ENCODE peak calls at places on chromosomes 4 and X, in four cellular contexts. V, J, D and R are unnamed samples.

GRCh38 chr4:25702848-25703247 is 47.2 kb downstream of the SLC34A2 start:
- DNase-seq in V (peak; percentile 47), J (no peak), D (no peak), R (peak; percentile 40)

GRCh38 chr4:105988671-105989070 is 93.4 kb downstream of the NPNT start:
- DNase-seq in V (no peak), J (no peak), D (no peak), R (no peak)

GRCh38 chr4:69025191-69025998 is 70.9 kb upstream of the UGT2B7 start:
- DNase-seq in V (no peak), J (no peak), D (no peak), R (peak; percentile 47)

GRCh38 chrX:141760761-141761160 is 62.2 kb upstream of the SPANXD start:
- DNase-seq in V (no peak), J (no peak), D (no peak), R (no peak)

GRCh38 chr4:1478766-1479355 is 72.6 kb upstream of the NKX1-1 start:
- DNase-seq in V (no peak), J (no peak), D (no peak), R (no peak)

GRCh38 chr4:67573193-67573592 is 14.7 kb downstream of the STAP1 start:
- DNase-seq in V (no peak), J (no peak), D (no peak), R (no peak)

GRCh38 chrX:8036914-8037313 is 109.7 kb upstream of the PNPLA4 start:
- DNase-seq in V (no peak), J (no peak), D (no peak), R (no peak)

GRCh38 chrX:14228611-14229010 is 198.9 kb upstream of the GEMIN8 start:
- DNase-seq in V (no peak), J (no peak), D (no peak), R (no peak)

GRCh38 chr4:52606766-52607165 is 52.3 kb downstream of the USP46 start:
- DNase-seq in V (no peak), J (no peak), D (no peak), R (no peak)

GRCh38 chr4:67014592-67014991 is 530.7 kb downstream of the CENPC start:
- DNase-seq in V (no peak), J (no peak), D (no peak), R (no peak)

GRCh38 chr4:163251204-163251603 is 81.2 kb downstream of the NPY1R start:
- DNase-seq in V (no peak), J (no peak), D (no peak), R (no peak)

GRCh38 chrX:101659601-101660063 is at the start of gene ARMCX2:
- DNase-seq in V (peak; percentile 45), J (no peak), D (peak; percentile 38), R (peak; percentile 4)

GRCh38 chr4:130336585-130337217 is 1240.7 kb downstream of the C4orf33 start:
- DNase-seq in V (no peak), J (no peak), D (no peak), R (no peak)

GRCh38 chrX:107628662-107629532 is 587 bp downstream of the PRPS1 start:
- DNase-seq in V (peak; percentile 15), J (peak; percentile 36), D (peak; percentile 42), R (peak; percentile 17)

GRCh38 chrX:78104447-78105176 is 564 bp downstream of the PGK1 start:
- DNase-seq in V (peak; percentile 0), J (peak; percentile 18), D (peak; percentile 28), R (peak; percentile 83)

GRCh38 chr4:1793496-1793840 is 375 bp downstream of the FGFR3 start:
- DNase-seq in V (no peak), J (peak; percentile 19), D (peak; percentile 87), R (peak; percentile 45)

GRCh38 chr4:55458164-55458563 is 62.4 kb downstream of the TMEM165 start:
- DNase-seq in V (no peak), J (no peak), D (no peak), R (no peak)

GRCh38 chrX:261167-261857 is 19.9 kb upstream of the PLCXD1 start:
- DNase-seq in V (no peak), J (no peak), D (no peak), R (no peak)

GRCh38 chrX:41118156-41118555 is 32.9 kb downstream of the USP9X start:
- DNase-seq in V (no peak), J (peak; percentile 14), D (no peak), R (no peak)

GRCh38 chr4:60344908-60345307 is 855.2 kb upstream of the ADGRL3 start:
- DNase-seq in V (no peak), J (no peak), D (no peak), R (no peak)

GRCh38 chr4:10122236-10122932 is 5.8 kb upstream of the WDR1 start:
- DNase-seq in V (no peak), J (no peak), D (no peak), R (no peak)

GRCh38 chrX:30570505-30570904 is 7.1 kb downstream of the TASL start:
- DNase-seq in V (no peak), J (no peak), D (peak; percentile 10), R (peak; percentile 5)

GRCh38 chr4:150578745-150579470 is 3.0 kb upstream of the MAB21L2 start:
- DNase-seq in V (no peak), J (no peak), D (no peak), R (no peak)

GRCh38 chr4:86977621-86978184 is 42.9 kb downstream of the AFF1 start:
- DNase-seq in V (no peak), J (no peak), D (no peak), R (peak; percentile 93)

GRCh38 chrX:130174051-130174704 is 2.4 kb downstream of the RAB33A start:
- DNase-seq in V (no peak), J (no peak), D (no peak), R (no peak)

GRCh38 chrX:96311366-96311765 is 373.3 kb upstream of the DIAPH2 start:
- DNase-seq in V (no peak), J (no peak), D (no peak), R (no peak)

GRCh38 chrX:151031365-151031975 is 48.3 kb downstream of the HMGB3 start:
- DNase-seq in V (no peak), J (no peak), D (no peak), R (no peak)

GRCh38 chr4:78131403-78131802 is 74.3 kb downstream of the FRAS1 start:
- DNase-seq in V (no peak), J (no peak), D (no peak), R (no peak)

GRCh38 chr4:156889616-156890594 is 81.7 kb downstream of the PDGFC start:
- DNase-seq in V (no peak), J (no peak), D (no peak), R (no peak)

GRCh38 chrX:20802036-20802435 is 535.3 kb upstream of the RPS6KA3 start:
- DNase-seq in V (no peak), J (no peak), D (no peak), R (no peak)

GRCh38 chr4:109557433-109557832 is 2.6 kb upstream of the MCUB start:
- DNase-seq in V (no peak), J (no peak), D (no peak), R (no peak)

GRCh38 chr4:72507167-72507566 is 61.9 kb downstream of the ADAMTS3 start:
- DNase-seq in V (no peak), J (no peak), D (no peak), R (no peak)

GRCh38 chr4:1414831-1415680 is 8.8 kb upstream of the NKX1-1 start:
- DNase-seq in V (no peak), J (no peak), D (peak; percentile 42), R (no peak)

GRCh38 chr4:96356591-96357360 is 516.9 kb downstream of the PDHA2 start:
- DNase-seq in V (no peak), J (no peak), D (no peak), R (no peak)